ENCODE peak calls at places on chromosomes 13 and 19, in seven cellular contexts. N is IMR-90, P is right lobe of liver, G is keratinocyte, Y is AG04449, J is neural progenitor cell, D is suprapubic skin. C is an unnamed sample.

GRCh38 chr13:66984241-66984640 is 245.9 kb downstream of the PCDH9 start:
- DNase-seq in N (peak; percentile 5), P (no peak), G (no peak), Y (no peak), J (no peak), D (no peak), C (no peak)

GRCh38 chr13:112442483-112443090 is 66.4 kb downstream of the SPACA7 start:
- DNase-seq in N (peak; percentile 5), P (no peak), G (no peak), Y (no peak), J (peak; percentile 29), D (peak; percentile 56), C (peak; percentile 59)

GRCh38 chr13:46675016-46675415 is 121.9 kb downstream of the ESD start:
- DNase-seq in N (no peak), P (no peak), G (no peak), Y (no peak), J (no peak), D (no peak), C (no peak)

GRCh38 chr13:98279473-98280175 is 102.6 kb upstream of the RNF113B start:
- DNase-seq in N (no peak), P (peak; percentile 28), G (no peak), Y (no peak), J (no peak), D (no peak), C (no peak)

GRCh38 chr19:15702590-15702930 is 25.3 kb upstream of the OR10H2 start:
- DNase-seq in N (no peak), P (peak; percentile 86), G (peak; percentile 21), Y (peak; percentile 2), J (no peak), D (peak; percentile 90), C (no peak)

GRCh38 chr19:11166281-11167142 is 10.9 kb upstream of the SPC24 start:
- DNase-seq in N (no peak), P (no peak), G (no peak), Y (no peak), J (no peak), D (no peak), C (no peak)

GRCh38 chr13:46575321-46575721 is 22.4 kb downstream of the LRCH1 start:
- DNase-seq in N (peak; percentile 89), P (no peak), G (no peak), Y (no peak), J (no peak), D (no peak), C (no peak)

GRCh38 chr19:28941833-28942232 is 271.1 kb downstream of the UQCRFS1 start:
- DNase-seq in N (no peak), P (no peak), G (no peak), Y (no peak), J (no peak), D (no peak), C (no peak)

GRCh38 chr13:94031609-94032008 is 447.9 kb downstream of the DCT start:
- DNase-seq in N (peak; percentile 8), P (no peak), G (no peak), Y (no peak), J (no peak), D (no peak), C (no peak)

GRCh38 chr13:42478531-42479156 is 95.3 kb upstream of the TNFSF11 start:
- DNase-seq in N (peak; percentile 7), P (no peak), G (no peak), Y (no peak), J (peak; percentile 27), D (no peak), C (no peak)

GRCh38 chr19:18520848-18521691 is 800 bp downstream of the ELL start:
- DNase-seq in N (no peak), P (peak; percentile 59), G (no peak), Y (no peak), J (peak; percentile 58), D (no peak), C (peak; percentile 86)

GRCh38 chr13:113982296-113982661 is 8.4 kb upstream of the C13orf46 start:
- DNase-seq in N (no peak), P (no peak), G (no peak), Y (no peak), J (no peak), D (peak; percentile 65), C (no peak)

GRCh38 chr13:46668302-46668720 is 115.3 kb downstream of the LRCH1 start:
- DNase-seq in N (peak; percentile 95), P (no peak), G (no peak), Y (peak; percentile 66), J (no peak), D (no peak), C (no peak)

GRCh38 chr19:12840091-12841079 is 2.1 kb downstream of the MAST1 start:
- DNase-seq in N (peak; percentile 63), P (peak; percentile 60), G (peak; percentile 87), Y (no peak), J (peak; percentile 98), D (no peak), C (no peak)

GRCh38 chr19:40742477-40742876 is 7.8 kb downstream of the ACTMAP start:
- DNase-seq in N (no peak), P (peak; percentile 50), G (no peak), Y (no peak), J (no peak), D (no peak), C (no peak)

GRCh38 chr19:33438016-33438671 is 64.6 kb downstream of the CEBPG start:
- DNase-seq in N (peak; percentile 10), P (peak; percentile 63), G (no peak), Y (no peak), J (no peak), D (no peak), C (no peak)

GRCh38 chr19:32646556-32646955 is 28.4 kb downstream of the ANKRD27 start:
- DNase-seq in N (no peak), P (no peak), G (no peak), Y (no peak), J (no peak), D (no peak), C (no peak)

GRCh38 chr13:24106429-24106828 is 54.1 kb upstream of the SPATA13 start:
- DNase-seq in N (no peak), P (no peak), G (no peak), Y (no peak), J (no peak), D (no peak), C (no peak)

GRCh38 chr19:3358919-3359849 is 7.2 kb upstream of the NFIC start:
- DNase-seq in N (peak; percentile 51), P (peak; percentile 83), G (no peak), Y (no peak), J (peak; percentile 60), D (no peak), C (peak; percentile 83)

GRCh38 chr19:54416695-54417491 is 1.6 kb downstream of the TTYH1 start:
- DNase-seq in N (no peak), P (no peak), G (no peak), Y (no peak), J (peak; percentile 34), D (no peak), C (no peak)

GRCh38 chr19:46840157-46840942 is 10.3 kb downstream of the AP2S1 start:
- DNase-seq in N (peak; percentile 70), P (no peak), G (no peak), Y (peak; percentile 23), J (peak; percentile 91), D (no peak), C (no peak)

GRCh38 chr19:7928741-7929701 is 3.1 kb upstream of the CTXN1 start:
- DNase-seq in N (peak; percentile 88), P (peak; percentile 42), G (no peak), Y (peak; percentile 45), J (peak; percentile 75), D (peak; percentile 79), C (no peak)

GRCh38 chr19:11200015-11200574 is 2.8 kb upstream of the KANK2 start:
- DNase-seq in N (no peak), P (no peak), G (no peak), Y (no peak), J (no peak), D (no peak), C (no peak)

GRCh38 chr13:99196466-99197256 is 4.0 kb upstream of the UBAC2 start:
- DNase-seq in N (no peak), P (no peak), G (no peak), Y (no peak), J (no peak), D (no peak), C (no peak)

GRCh38 chr13:100298691-100299090 is 209.8 kb downstream of the PCCA start:
- DNase-seq in N (no peak), P (no peak), G (no peak), Y (no peak), J (no peak), D (no peak), C (no peak)

GRCh38 chr19:35206855-35207254 is 21.7 kb downstream of the FAM187B start:
- DNase-seq in N (no peak), P (no peak), G (no peak), Y (no peak), J (no peak), D (no peak), C (no peak)
- H3K4me3 ChIP-seq in N (no peak overlapping the region), P (no peak overlapping the region), G (no peak overlapping the region), Y (no peak overlapping the region), J (no peak overlapping the region), D (no peak overlapping the region), C (no peak overlapping the region)

DNA sequence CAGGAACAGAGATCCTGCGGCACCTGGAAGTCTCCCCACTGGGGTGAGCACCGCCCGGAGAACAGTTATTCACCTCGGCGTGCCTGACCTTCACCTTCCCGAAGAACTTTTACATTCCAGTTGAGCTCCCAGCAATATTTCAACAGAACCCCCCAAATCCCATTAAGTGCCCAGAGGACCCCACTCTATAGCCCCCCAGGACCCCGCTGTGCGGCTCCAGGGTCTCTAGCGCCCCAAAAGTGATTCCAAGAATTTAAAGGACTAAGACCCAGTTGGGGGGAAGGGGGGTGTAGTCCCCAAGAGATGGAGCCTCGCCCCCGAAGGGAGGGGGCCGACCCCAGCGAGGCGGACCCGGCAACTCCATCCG is 480 bp downstream of the GPR108 start:
- DNase-seq in N (no peak), P (peak; percentile 30), G (no peak), Y (no peak), J (no peak), D (no peak), C (no peak)
- TF ChIP-seq CTCF in N (no peak), P (no peak), G (no peak), Y (no peak), J (peak; percentile 30), D (no peak), C (no peak)

GRCh38 chr19:52554216-52554971 is 15.7 kb upstream of the ZNF701 start:
- DNase-seq in N (no peak), P (no peak), G (no peak), Y (no peak), J (no peak), D (no peak), C (no peak)
- H3K4me3 ChIP-seq in N (no peak overlapping the region), P (no peak overlapping the region), G (no peak overlapping the region), Y (no peak overlapping the region), J (no peak overlapping the region), D (no peak overlapping the region), C (no peak overlapping the region)

DNA sequence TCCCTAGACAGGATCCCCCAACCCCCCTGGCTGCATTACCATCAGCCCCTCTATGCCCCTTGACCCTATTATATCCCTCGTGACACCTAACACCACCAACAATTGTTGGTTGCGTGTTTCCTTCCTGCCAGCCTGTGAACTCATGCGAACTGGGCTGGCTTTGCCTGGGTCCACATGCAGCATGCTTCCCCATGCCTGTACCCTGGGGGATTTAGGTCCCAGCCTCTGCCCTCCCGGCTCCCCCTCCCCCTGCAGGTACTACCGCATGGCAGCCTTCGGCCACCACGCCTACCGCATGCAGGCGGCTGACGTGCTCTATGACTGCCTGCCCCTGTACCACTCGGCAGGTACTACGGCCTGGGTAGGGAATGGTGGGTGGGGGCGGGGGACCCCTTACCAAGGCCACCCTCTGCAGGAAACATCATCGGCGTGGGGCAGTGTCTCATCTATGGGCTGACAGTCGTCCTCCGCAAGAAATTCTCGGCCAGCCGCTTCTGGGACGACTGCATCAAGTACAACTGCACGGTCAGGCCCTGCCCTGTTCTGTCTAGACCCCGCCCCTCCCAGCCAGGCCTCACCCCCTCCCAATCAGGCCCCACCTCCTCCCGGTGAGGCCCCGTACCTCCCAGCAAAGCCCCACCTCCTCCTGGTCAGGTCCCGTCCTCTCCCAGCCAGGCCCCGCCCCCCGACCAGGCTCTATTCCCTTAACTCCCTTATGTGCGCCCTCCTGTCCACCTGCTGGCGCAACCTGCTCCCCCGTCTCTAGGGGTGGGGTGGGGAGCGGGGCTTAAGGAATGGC is 18.5 kb downstream of the SLC27A1 start:
- DNase-seq in N (no peak), P (peak; percentile 83), G (no peak), Y (no peak), J (peak; percentile 96), D (peak; percentile 91), C (no peak)
- TF ChIP-seq CTCF in N (no peak), P (no peak), G (peak; percentile 60), Y (no peak), J (peak; percentile 71), D (no peak), C (no peak)